ENCODE peak calls at places on chromosomes 5 and 9, in six cellular contexts. One of them, this sample, is unnamed. For H3K4me1, the result is how much of the 10 kb centered on the place peaks cover.

GRCh38 chr9:116000748-116001329 is 152.8 kb upstream of the PAPPA start:
- DNase-seq in GM23248: peak
- DNase-seq in H9: peak
- DNase-seq in Karpas-422: peak
- DNase-seq in HepG2: peak
- DNase-seq in endothelial cell of umbilical vein: peak
- DNase-seq in this sample: peak

GRCh38 chr5:38165435-38165834 is 92.9 kb upstream of the EGFLAM start:
- DNase-seq in GM23248: no peak
- DNase-seq in H9: no peak
- DNase-seq in Karpas-422: no peak
- DNase-seq in HepG2: no peak
- DNase-seq in endothelial cell of umbilical vein: no peak
- DNase-seq in this sample: no peak

GRCh38 chr5:174355995-174356394 is 310.5 kb downstream of the NSG2 start:
- DNase-seq in GM23248: no peak
- DNase-seq in H9: no peak
- DNase-seq in Karpas-422: no peak
- DNase-seq in HepG2: no peak
- DNase-seq in endothelial cell of umbilical vein: no peak
- DNase-seq in this sample: no peak

GRCh38 chr5:1516615-1517601 is 6.9 kb downstream of the LPCAT1 start:
- DNase-seq in GM23248: peak
- DNase-seq in H9: peak
- DNase-seq in Karpas-422: no peak
- DNase-seq in HepG2: peak
- DNase-seq in endothelial cell of umbilical vein: no peak
- DNase-seq in this sample: no peak

GRCh38 chr5:10691826-10692785 is 68.9 kb downstream of the DAP start:
- DNase-seq in GM23248: peak
- DNase-seq in H9: no peak
- DNase-seq in Karpas-422: no peak
- DNase-seq in HepG2: no peak
- DNase-seq in endothelial cell of umbilical vein: no peak
- DNase-seq in this sample: no peak

GRCh38 chr9:97744710-97745708 is 47.9 kb upstream of the XPA start:
- DNase-seq in GM23248: no peak
- DNase-seq in H9: peak
- DNase-seq in Karpas-422: no peak
- DNase-seq in HepG2: no peak
- DNase-seq in endothelial cell of umbilical vein: no peak
- DNase-seq in this sample: no peak

GRCh38 chr9:120066315-120066714 is 513.7 kb downstream of the CDK5RAP2 start:
- DNase-seq in GM23248: peak
- DNase-seq in H9: no peak
- DNase-seq in Karpas-422: no peak
- DNase-seq in HepG2: no peak
- DNase-seq in endothelial cell of umbilical vein: no peak
- DNase-seq in this sample: no peak

GRCh38 chr5:115467631-115468030 is 76.9 kb downstream of the FEM1C start:
- DNase-seq in GM23248: no peak
- DNase-seq in H9: no peak
- DNase-seq in Karpas-422: no peak
- DNase-seq in HepG2: no peak
- DNase-seq in endothelial cell of umbilical vein: no peak
- DNase-seq in this sample: no peak

GRCh38 chr9:2771661-2772060 is 54.4 kb downstream of the KCNV2 start:
- DNase-seq in GM23248: peak
- DNase-seq in H9: no peak
- DNase-seq in Karpas-422: no peak
- DNase-seq in HepG2: no peak
- DNase-seq in endothelial cell of umbilical vein: no peak
- DNase-seq in this sample: no peak

GRCh38 chr5:91183743-91184142 is 199.4 kb downstream of the ARRDC3 start:
- DNase-seq in GM23248: no peak
- DNase-seq in H9: no peak
- DNase-seq in Karpas-422: no peak
- DNase-seq in HepG2: no peak
- DNase-seq in endothelial cell of umbilical vein: no peak
- DNase-seq in this sample: no peak

GRCh38 chr9:126222835-126223431 is 103.7 kb upstream of the MVB12B start:
- DNase-seq in GM23248: no peak
- DNase-seq in H9: peak
- DNase-seq in Karpas-422: no peak
- DNase-seq in HepG2: no peak
- DNase-seq in endothelial cell of umbilical vein: no peak
- DNase-seq in this sample: no peak

GRCh38 chr5:80905405-80905804 is 54.8 kb upstream of the RASGRF2 start:
- DNase-seq in GM23248: no peak
- DNase-seq in H9: no peak
- DNase-seq in Karpas-422: no peak
- DNase-seq in HepG2: no peak
- DNase-seq in endothelial cell of umbilical vein: no peak
- DNase-seq in this sample: no peak

GRCh38 chr5:98275980-98276379 is 497.5 kb upstream of the RGMB start:
- DNase-seq in GM23248: no peak
- DNase-seq in H9: no peak
- DNase-seq in Karpas-422: no peak
- DNase-seq in HepG2: no peak
- DNase-seq in endothelial cell of umbilical vein: no peak
- DNase-seq in this sample: no peak

GRCh38 chr9:76996700-76997099 is 22.8 kb upstream of the FOXB2 start:
- DNase-seq in GM23248: peak
- DNase-seq in H9: peak
- DNase-seq in Karpas-422: peak
- DNase-seq in HepG2: peak
- DNase-seq in endothelial cell of umbilical vein: no peak
- DNase-seq in this sample: peak

GRCh38 chr5:139245637-139246335 is 47.6 kb upstream of the SIL1 start:
- DNase-seq in GM23248: no peak
- DNase-seq in H9: no peak
- DNase-seq in Karpas-422: no peak
- DNase-seq in HepG2: no peak
- DNase-seq in endothelial cell of umbilical vein: no peak
- DNase-seq in this sample: no peak

GRCh38 chr9:122402403-122403268 is 31.8 kb downstream of the PTGS1 start:
- DNase-seq in GM23248: peak
- DNase-seq in H9: no peak
- DNase-seq in Karpas-422: no peak
- DNase-seq in HepG2: peak
- DNase-seq in endothelial cell of umbilical vein: peak
- DNase-seq in this sample: no peak

GRCh38 chr9:126705311-126705766 is 91.6 kb downstream of the LMX1B start:
- DNase-seq in GM23248: peak
- DNase-seq in H9: peak
- DNase-seq in Karpas-422: peak
- DNase-seq in HepG2: peak
- DNase-seq in endothelial cell of umbilical vein: peak
- DNase-seq in this sample: peak

GRCh38 chr5:132376694-132377641 is 7.5 kb downstream of the SLC22A5 start:
- DNase-seq in GM23248: no peak
- DNase-seq in H9: no peak
- DNase-seq in Karpas-422: no peak
- DNase-seq in HepG2: no peak
- DNase-seq in endothelial cell of umbilical vein: no peak
- DNase-seq in this sample: no peak

GRCh38 chr9:18910435-18910834 is 122.6 kb downstream of the SAXO1 start:
- DNase-seq in GM23248: no peak
- DNase-seq in H9: no peak
- DNase-seq in Karpas-422: no peak
- DNase-seq in HepG2: no peak
- DNase-seq in endothelial cell of umbilical vein: no peak
- DNase-seq in this sample: no peak

GRCh38 chr9:98009926-98010325 is 26.8 kb downstream of the ANP32B start:
- DNase-seq in GM23248: no peak
- DNase-seq in H9: no peak
- DNase-seq in Karpas-422: no peak
- DNase-seq in HepG2: no peak
- DNase-seq in endothelial cell of umbilical vein: peak
- DNase-seq in this sample: no peak

GRCh38 chr9:126295936-126296600 is 30.6 kb upstream of the MVB12B start:
- DNase-seq in GM23248: no peak
- DNase-seq in H9: no peak
- DNase-seq in Karpas-422: no peak
- DNase-seq in HepG2: no peak
- DNase-seq in endothelial cell of umbilical vein: no peak
- DNase-seq in this sample: no peak

GRCh38 chr9:94922691-94923107 is 196.2 kb downstream of the AOPEP start:
- DNase-seq in GM23248: peak
- DNase-seq in H9: no peak
- DNase-seq in Karpas-422: peak
- DNase-seq in HepG2: peak
- DNase-seq in endothelial cell of umbilical vein: no peak
- DNase-seq in this sample: peak

GRCh38 chr9:94921656-94922055 is 195.2 kb downstream of the AOPEP start:
- DNase-seq in GM23248: no peak
- DNase-seq in H9: no peak
- DNase-seq in Karpas-422: no peak
- DNase-seq in HepG2: no peak
- DNase-seq in endothelial cell of umbilical vein: no peak
- DNase-seq in this sample: no peak

GRCh38 chr9:94921072-94921471 is 194.6 kb downstream of the AOPEP start:
- DNase-seq in GM23248: peak
- DNase-seq in H9: no peak
- DNase-seq in Karpas-422: no peak
- DNase-seq in HepG2: no peak
- DNase-seq in endothelial cell of umbilical vein: no peak
- DNase-seq in this sample: no peak

GRCh38 chr9:94923333-94924089 is 197.0 kb downstream of the AOPEP start:
- DNase-seq in GM23248: no peak
- DNase-seq in H9: no peak
- DNase-seq in Karpas-422: no peak
- DNase-seq in HepG2: no peak
- DNase-seq in endothelial cell of umbilical vein: no peak
- DNase-seq in this sample: no peak

GRCh38 chr9:94922098-94922607 is 195.7 kb downstream of the AOPEP start:
- DNase-seq in GM23248: peak
- DNase-seq in H9: no peak
- DNase-seq in Karpas-422: no peak
- DNase-seq in HepG2: peak
- DNase-seq in endothelial cell of umbilical vein: peak
- DNase-seq in this sample: no peak
- H3K4me2 ChIP-seq in GM23248: peak
- H3K4me2 ChIP-seq in H9: no peak
- H3K4me2 ChIP-seq in Karpas-422: peak
- H3K4me2 ChIP-seq in HepG2: peak
- H3K4me2 ChIP-seq in endothelial cell of umbilical vein: peak
- H3K4me2 ChIP-seq in this sample: peak

DNA sequence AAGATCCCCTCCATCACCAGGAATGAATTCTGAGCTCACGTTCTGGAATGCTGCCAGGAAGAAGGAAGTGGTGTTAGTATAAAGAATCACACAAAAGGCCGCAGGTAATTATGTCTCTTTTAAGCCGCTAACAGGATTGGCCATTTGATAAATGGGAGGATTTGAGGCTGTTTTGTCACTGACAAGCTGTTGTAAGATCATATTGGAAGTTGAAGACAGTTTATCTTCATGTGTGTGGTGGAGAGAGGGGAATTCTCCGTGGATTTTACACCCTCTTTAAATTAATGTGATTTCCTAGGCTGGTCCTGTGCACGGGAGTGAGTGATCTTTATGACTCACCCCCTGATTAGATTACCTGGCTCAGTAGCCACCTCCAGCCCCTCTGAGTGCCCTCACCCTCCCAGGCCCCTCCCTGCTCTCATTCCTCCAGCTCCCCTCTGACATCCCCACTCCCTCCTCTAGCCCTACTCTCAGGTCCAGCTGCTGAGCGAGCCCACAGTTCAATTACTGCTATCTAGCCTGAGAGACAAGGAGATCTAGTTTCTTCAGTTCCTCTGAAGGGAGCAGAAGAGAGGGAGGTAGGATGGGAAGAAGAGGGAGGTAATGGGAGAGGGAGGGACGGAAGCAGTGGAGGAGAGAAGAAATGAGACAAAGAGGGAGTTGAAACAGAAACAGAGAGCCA is 61.8 kb upstream of the ARAP3 start:
- DNase-seq in GM23248: no peak
- DNase-seq in H9: no peak
- DNase-seq in Karpas-422: no peak
- DNase-seq in HepG2: no peak
- DNase-seq in endothelial cell of umbilical vein: no peak
- DNase-seq in this sample: no peak
- H2AFZ ChIP-seq in GM23248: no peak
- H2AFZ ChIP-seq in H9: no peak
- H2AFZ ChIP-seq in Karpas-422: no peak
- H2AFZ ChIP-seq in HepG2: no peak
- H2AFZ ChIP-seq in endothelial cell of umbilical vein: no peak
- H2AFZ ChIP-seq in this sample: no peak

DNA sequence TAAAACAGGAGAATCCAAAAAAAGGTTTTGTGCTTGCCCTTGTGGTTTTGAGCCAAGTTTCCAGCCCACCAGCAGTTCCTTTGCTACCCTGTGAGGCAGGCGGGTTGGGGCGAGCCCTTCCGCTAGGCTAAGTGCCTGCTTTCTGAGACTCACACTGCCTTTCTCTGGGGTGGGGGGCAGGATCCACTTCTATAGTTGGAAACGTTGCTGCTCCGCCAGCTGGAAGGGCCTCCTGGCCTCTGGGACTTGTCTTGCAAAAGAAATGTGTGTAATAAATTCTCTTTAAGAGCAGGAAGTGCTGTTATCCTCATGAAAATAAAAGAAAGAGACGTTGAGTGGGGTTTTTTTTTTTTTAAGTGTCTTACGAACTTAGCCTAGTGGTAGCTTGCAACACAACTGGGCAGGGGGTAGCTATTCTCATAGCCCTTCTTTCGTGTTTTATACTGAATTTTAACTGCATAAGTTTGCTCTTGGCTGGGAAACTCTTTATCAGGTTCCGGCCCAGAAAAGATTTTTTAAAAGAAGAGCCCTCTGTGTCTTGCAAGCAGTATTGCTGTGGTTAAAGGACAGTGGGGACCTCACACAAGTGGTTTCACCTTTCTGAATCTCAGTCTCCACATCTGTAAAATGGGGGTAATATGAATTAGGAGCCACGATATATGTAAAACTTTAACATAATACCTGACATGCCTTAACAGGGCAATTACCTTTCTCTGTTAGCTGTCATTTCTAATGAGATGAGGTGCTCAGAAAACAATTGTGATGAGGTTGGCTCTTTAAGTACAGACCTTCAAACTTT is 19.8 kb downstream of the JADE2 start:
- DNase-seq in GM23248: no peak
- DNase-seq in H9: no peak
- DNase-seq in Karpas-422: peak
- DNase-seq in HepG2: no peak
- DNase-seq in endothelial cell of umbilical vein: no peak
- DNase-seq in this sample: peak
- H3K4me1 ChIP-seq in GM23248: under half
- H3K4me1 ChIP-seq in H9: under half
- H3K4me1 ChIP-seq in Karpas-422: half or more
- H3K4me1 ChIP-seq in HepG2: under half
- H3K4me1 ChIP-seq in endothelial cell of umbilical vein: under half
- H3K4me1 ChIP-seq in this sample: half or more

DNA sequence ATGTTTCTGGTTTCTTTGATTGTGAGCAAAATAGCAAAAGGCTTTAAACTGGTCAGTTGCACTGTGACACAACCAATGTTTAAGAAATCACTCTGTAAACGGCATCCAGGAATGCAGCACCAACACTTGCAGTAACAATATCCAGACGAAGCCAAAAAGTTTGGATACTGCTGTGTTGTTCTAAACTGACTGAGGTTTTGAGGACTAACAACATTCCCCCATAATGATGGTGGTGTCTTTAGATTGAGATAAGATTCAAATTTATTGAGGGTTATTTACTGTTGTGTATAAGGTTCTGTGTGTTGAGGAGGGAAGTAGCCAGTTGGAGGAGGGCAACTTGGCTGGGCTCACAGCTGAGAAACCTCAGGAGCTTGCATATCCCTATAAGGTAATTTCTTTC is 353.6 kb downstream of the BNC2 start:
- DNase-seq in GM23248: peak
- DNase-seq in H9: no peak
- DNase-seq in Karpas-422: no peak
- DNase-seq in HepG2: no peak
- DNase-seq in endothelial cell of umbilical vein: peak
- DNase-seq in this sample: no peak
- H3K4me2 ChIP-seq in GM23248: peak
- H3K4me2 ChIP-seq in H9: no peak
- H3K4me2 ChIP-seq in Karpas-422: no peak
- H3K4me2 ChIP-seq in HepG2: no peak
- H3K4me2 ChIP-seq in endothelial cell of umbilical vein: no peak
- H3K4me2 ChIP-seq in this sample: no peak